ENCODE peak calls at places on chromosomes 7 and 10, in five cellular contexts. One of them, this sample, is unnamed.

GRCh38 chr10:78543026-78543748 is 509.5 kb downstream of the RPS24 start:
- DNase-seq in neural progenitor cell: no peak
- DNase-seq in colonic mucosa: no peak
- DNase-seq in endodermal cell: no peak
- DNase-seq in Panc1: no peak
- DNase-seq in this sample: no peak

GRCh38 chr7:35992436-35992835 is 160.6 kb upstream of the EEPD1 start:
- DNase-seq in neural progenitor cell: no peak
- DNase-seq in colonic mucosa: no peak
- DNase-seq in endodermal cell: no peak
- DNase-seq in Panc1: peak; percentile 90
- DNase-seq in this sample: no peak

GRCh38 chr10:117534321-117535044 is 8.1 kb upstream of the EMX2 start:
- DNase-seq in neural progenitor cell: peak; percentile 64
- DNase-seq in colonic mucosa: no peak
- DNase-seq in endodermal cell: peak; percentile 73
- DNase-seq in Panc1: no peak
- DNase-seq in this sample: no peak

GRCh38 chr7:30519122-30519521 is 14.5 kb upstream of the GGCT start:
- DNase-seq in neural progenitor cell: no peak
- DNase-seq in colonic mucosa: no peak
- DNase-seq in endodermal cell: no peak
- DNase-seq in Panc1: no peak
- DNase-seq in this sample: no peak

GRCh38 chr7:17599733-17600685 is 301.6 kb downstream of the AHR start:
- DNase-seq in neural progenitor cell: no peak
- DNase-seq in colonic mucosa: no peak
- DNase-seq in endodermal cell: no peak
- DNase-seq in Panc1: peak; percentile 98
- DNase-seq in this sample: no peak

GRCh38 chr10:124224331-124225028 is 131.1 kb upstream of the CHST15 start:
- DNase-seq in neural progenitor cell: no peak
- DNase-seq in colonic mucosa: no peak
- DNase-seq in endodermal cell: no peak
- DNase-seq in Panc1: no peak
- DNase-seq in this sample: no peak

GRCh38 chr10:79349766-79350406 is 2.6 kb downstream of the PPIF start:
- DNase-seq in neural progenitor cell: no peak
- DNase-seq in colonic mucosa: peak; percentile 16
- DNase-seq in endodermal cell: no peak
- DNase-seq in Panc1: no peak
- DNase-seq in this sample: no peak

GRCh38 chr7:84009051-84009450 is 185.5 kb downstream of the SEMA3A start:
- DNase-seq in neural progenitor cell: no peak
- DNase-seq in colonic mucosa: no peak
- DNase-seq in endodermal cell: no peak
- DNase-seq in Panc1: peak; percentile 52
- DNase-seq in this sample: no peak

GRCh38 chr7:84506151-84506550 is 311.6 kb upstream of the SEMA3A start:
- DNase-seq in neural progenitor cell: no peak
- DNase-seq in colonic mucosa: no peak
- DNase-seq in endodermal cell: no peak
- DNase-seq in Panc1: no peak
- DNase-seq in this sample: no peak

GRCh38 chr7:80467069-80467468 is 44.8 kb downstream of the GNAT3 start:
- DNase-seq in neural progenitor cell: no peak
- DNase-seq in colonic mucosa: no peak
- DNase-seq in endodermal cell: no peak
- DNase-seq in Panc1: no peak
- DNase-seq in this sample: no peak

GRCh38 chr10:23525406-23525805 is 86.5 kb downstream of the OTUD1 start:
- DNase-seq in neural progenitor cell: no peak
- DNase-seq in colonic mucosa: peak; percentile 20
- DNase-seq in endodermal cell: no peak
- DNase-seq in Panc1: no peak
- DNase-seq in this sample: no peak

GRCh38 chr7:150642926-150643325 is 10.7 kb upstream of the GIMAP6 start:
- DNase-seq in neural progenitor cell: no peak
- DNase-seq in colonic mucosa: no peak
- DNase-seq in endodermal cell: no peak
- DNase-seq in Panc1: no peak
- DNase-seq in this sample: no peak

GRCh38 chr10:71606721-71607430 is 112.7 kb downstream of the C10orf105 start:
- DNase-seq in neural progenitor cell: no peak
- DNase-seq in colonic mucosa: no peak
- DNase-seq in endodermal cell: no peak
- DNase-seq in Panc1: no peak
- DNase-seq in this sample: no peak

GRCh38 chr10:3080608-3081007 is 13.3 kb downstream of the PFKP start:
- DNase-seq in neural progenitor cell: no peak
- DNase-seq in colonic mucosa: no peak
- DNase-seq in endodermal cell: no peak
- DNase-seq in Panc1: no peak
- DNase-seq in this sample: no peak

DNA sequence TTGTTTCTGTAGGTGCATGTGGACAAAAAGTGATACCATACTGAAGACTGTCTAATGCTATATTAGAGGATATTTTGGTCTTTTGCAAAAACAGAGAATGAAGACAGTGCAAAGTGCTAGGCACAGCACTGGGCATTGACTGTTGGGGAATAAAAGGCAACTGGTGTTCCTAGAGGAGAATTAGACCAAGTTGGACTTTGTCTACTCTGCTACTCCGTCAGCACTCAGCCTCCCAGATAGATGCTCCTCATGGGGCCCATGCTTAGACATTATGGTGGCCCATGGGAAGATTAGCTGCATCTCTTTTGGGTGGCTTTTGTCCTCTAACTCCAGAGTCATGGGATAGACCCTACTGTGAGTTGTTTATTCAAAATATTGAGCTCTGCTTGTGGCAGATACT is 113.4 kb downstream of the RBM20 start:
- DNase-seq in neural progenitor cell: no peak
- DNase-seq in colonic mucosa: peak; percentile 28
- DNase-seq in endodermal cell: no peak
- DNase-seq in Panc1: no peak
- DNase-seq in this sample: no peak
- H3K27ac ChIP-seq in neural progenitor cell: no peak overlapping the region
- H3K27ac ChIP-seq in colonic mucosa: peak overlapping the region; percentile 67
- H3K27ac ChIP-seq in endodermal cell: no peak overlapping the region
- H3K27ac ChIP-seq in Panc1: no peak overlapping the region
- H3K27ac ChIP-seq in this sample: no peak overlapping the region

GRCh38 chr10:47310090-47310505 is 10.1 kb downstream of the GDF10 start:
- DNase-seq in neural progenitor cell: no peak
- DNase-seq in colonic mucosa: no peak
- DNase-seq in endodermal cell: no peak
- DNase-seq in Panc1: no peak
- DNase-seq in this sample: no peak
- H3K4me3 ChIP-seq in neural progenitor cell: no peak overlapping the region
- H3K4me3 ChIP-seq in colonic mucosa: no peak overlapping the region
- H3K4me3 ChIP-seq in endodermal cell: no peak overlapping the region
- H3K4me3 ChIP-seq in Panc1: no peak overlapping the region
- H3K4me3 ChIP-seq in this sample: no peak overlapping the region

DNA sequence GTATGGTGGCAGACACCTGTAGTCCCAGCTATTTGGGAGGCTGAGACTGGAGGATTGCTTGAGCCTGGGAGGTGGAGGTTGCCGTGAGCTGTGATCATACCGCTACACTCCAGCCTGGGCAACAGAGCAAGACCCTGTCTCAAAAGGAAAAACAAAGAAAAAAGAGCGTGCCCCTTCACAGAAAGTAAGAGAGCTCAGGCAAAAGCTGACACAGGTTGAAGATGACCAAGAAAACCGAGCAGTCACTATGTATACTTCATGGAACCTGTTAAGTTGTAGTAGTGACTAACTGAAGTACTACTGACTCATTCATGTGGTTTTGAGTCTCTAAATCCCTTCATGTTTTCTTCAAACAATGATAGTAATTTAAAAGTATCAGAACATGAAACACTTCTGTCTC is 1.2 kb upstream of the PRRT4 start:
- DNase-seq in neural progenitor cell: no peak
- DNase-seq in colonic mucosa: no peak
- DNase-seq in endodermal cell: no peak
- DNase-seq in Panc1: no peak
- DNase-seq in this sample: no peak
- H3K27ac ChIP-seq in neural progenitor cell: no peak overlapping the region
- H3K27ac ChIP-seq in colonic mucosa: no peak overlapping the region
- H3K27ac ChIP-seq in endodermal cell: no peak overlapping the region
- H3K27ac ChIP-seq in Panc1: no peak overlapping the region
- H3K27ac ChIP-seq in this sample: no peak overlapping the region

DNA sequence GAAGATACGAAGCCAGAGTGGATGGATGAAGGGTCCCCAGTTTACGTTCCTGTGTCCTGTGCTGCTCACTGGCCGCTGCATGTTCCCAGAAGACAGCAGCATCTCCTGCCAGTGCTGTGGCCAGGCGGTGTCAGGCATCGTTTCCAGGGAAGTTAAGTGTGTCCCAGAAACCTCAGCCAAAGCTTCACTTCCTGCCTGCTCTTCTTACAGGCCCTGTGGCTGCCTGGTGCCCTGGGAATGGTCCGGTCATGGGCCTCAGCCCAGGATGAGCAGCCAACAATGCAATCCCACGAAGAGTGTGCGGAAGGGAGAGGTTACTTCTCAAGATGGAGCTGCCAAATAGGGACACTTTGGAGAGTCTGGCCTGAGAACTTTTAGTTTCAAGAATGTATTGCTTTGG is 99.7 kb upstream of the TARP start:
- DNase-seq in neural progenitor cell: no peak
- DNase-seq in colonic mucosa: no peak
- DNase-seq in endodermal cell: no peak
- DNase-seq in Panc1: no peak
- DNase-seq in this sample: no peak
- H3K4me3 ChIP-seq in neural progenitor cell: no peak overlapping the region
- H3K4me3 ChIP-seq in colonic mucosa: no peak overlapping the region
- H3K4me3 ChIP-seq in endodermal cell: no peak overlapping the region
- H3K4me3 ChIP-seq in Panc1: no peak overlapping the region
- H3K4me3 ChIP-seq in this sample: no peak overlapping the region

GRCh38 chr7:77284005-77284404 is 84.4 kb upstream of the FGL2 start:
- DNase-seq in neural progenitor cell: no peak
- DNase-seq in colonic mucosa: no peak
- DNase-seq in endodermal cell: no peak
- DNase-seq in Panc1: no peak
- DNase-seq in this sample: no peak
- H3K27ac ChIP-seq in neural progenitor cell: no peak overlapping the region
- H3K27ac ChIP-seq in colonic mucosa: no peak overlapping the region
- H3K27ac ChIP-seq in endodermal cell: no peak overlapping the region
- H3K27ac ChIP-seq in Panc1: no peak overlapping the region
- H3K27ac ChIP-seq in this sample: no peak overlapping the region

DNA sequence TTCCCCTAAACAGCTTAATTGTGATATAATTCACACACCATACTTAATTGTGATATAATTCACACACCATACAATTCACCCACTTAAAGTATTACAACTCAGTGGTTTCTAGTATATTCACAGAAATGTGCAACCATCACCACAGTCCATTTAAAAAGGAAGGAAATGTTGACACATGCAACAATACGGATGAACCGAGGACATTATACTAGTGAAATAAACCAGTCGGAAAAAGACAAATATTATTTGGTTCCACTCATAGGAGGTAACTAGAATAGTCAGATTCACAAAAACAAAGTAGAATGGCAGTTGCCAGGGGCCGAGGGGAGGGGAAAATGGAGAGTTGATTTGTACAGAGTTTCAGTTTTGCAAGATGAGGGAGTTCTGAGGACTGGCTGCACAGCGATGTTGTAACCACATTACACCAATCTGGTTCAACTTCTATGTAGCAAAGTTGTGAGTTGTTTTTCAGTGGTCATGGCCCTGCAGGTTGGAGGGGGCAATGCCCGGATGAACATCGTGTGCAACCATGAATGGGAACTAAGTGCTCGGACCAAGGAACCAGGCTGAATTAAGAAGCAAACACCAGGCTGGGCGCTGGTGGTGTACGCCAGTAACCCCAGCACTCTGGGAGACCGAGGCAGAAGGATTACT is 17.6 kb upstream of the TNPO3 start:
- DNase-seq in neural progenitor cell: no peak
- DNase-seq in colonic mucosa: no peak
- DNase-seq in endodermal cell: no peak
- DNase-seq in Panc1: no peak
- DNase-seq in this sample: no peak
- H3K4me3 ChIP-seq in neural progenitor cell: no peak overlapping the region
- H3K4me3 ChIP-seq in colonic mucosa: no peak overlapping the region
- H3K4me3 ChIP-seq in endodermal cell: no peak overlapping the region
- H3K4me3 ChIP-seq in Panc1: no peak overlapping the region
- H3K4me3 ChIP-seq in this sample: no peak overlapping the region